ENCODE peak calls at places on chromosomes 2 and 18, in six cellular contexts. R, G, O, C, K and Z are unnamed samples.

GRCh38 chr2:5777089-5777488 is 84.9 kb downstream of the SOX11 start:
- DNase-seq in R (no peak), G (no peak), O (no peak), C (peak), K (no peak), Z (peak)

GRCh38 chr2:102439065-102439695 is 16.2 kb downstream of the IL18RAP start:
- DNase-seq in R (no peak), G (no peak), O (no peak), C (peak), K (no peak), Z (no peak)

GRCh38 chr2:206092297-206092696 is 6.3 kb upstream of the INO80D start:
- DNase-seq in R (no peak), G (no peak), O (no peak), C (peak), K (no peak), Z (no peak)

GRCh38 chr18:32315881-32316280 is 126.0 kb downstream of the MEP1B start:
- DNase-seq in R (no peak), G (no peak), O (no peak), C (no peak), K (no peak), Z (no peak)

GRCh38 chr2:64963719-64964118 is 25.5 kb upstream of the SLC1A4 start:
- DNase-seq in R (no peak), G (no peak), O (no peak), C (no peak), K (no peak), Z (no peak)

GRCh38 chr2:174846941-174847938 is 83.0 kb upstream of the CHRNA1 start:
- DNase-seq in R (no peak), G (no peak), O (no peak), C (peak), K (no peak), Z (no peak)

GRCh38 chr2:201414099-201415023 is 36.9 kb downstream of the TRAK2 start:
- DNase-seq in R (no peak), G (no peak), O (no peak), C (no peak), K (no peak), Z (no peak)

GRCh38 chr18:40883271-40883670 is 1071.8 kb upstream of the PIK3C3 start:
- DNase-seq in R (no peak), G (no peak), O (no peak), C (no peak), K (no peak), Z (no peak)

GRCh38 chr2:125086313-125087184 is 1061.5 kb downstream of the CNTNAP5 start:
- DNase-seq in R (no peak), G (no peak), O (no peak), C (no peak), K (peak), Z (no peak)

GRCh38 chr2:198052741-198053140 is 248.3 kb downstream of the PLCL1 start:
- DNase-seq in R (no peak), G (no peak), O (no peak), C (no peak), K (no peak), Z (no peak)

GRCh38 chr2:216799873-216800421 is 59.9 kb downstream of the TNP1 start:
- DNase-seq in R (no peak), G (no peak), O (peak), C (no peak), K (no peak), Z (no peak)

GRCh38 chr2:98806266-98806697 is 75.3 kb upstream of the MGAT4A start:
- DNase-seq in R (no peak), G (peak), O (peak), C (no peak), K (peak), Z (peak)

GRCh38 chr2:232415736-232416520 is 9.3 kb downstream of the ALPG start:
- DNase-seq in R (peak), G (no peak), O (peak), C (no peak), K (no peak), Z (no peak)

GRCh38 chr18:62001396-62001795 is 108.6 kb upstream of the RNF152 start:
- DNase-seq in R (no peak), G (no peak), O (no peak), C (peak), K (no peak), Z (no peak)

DNA sequence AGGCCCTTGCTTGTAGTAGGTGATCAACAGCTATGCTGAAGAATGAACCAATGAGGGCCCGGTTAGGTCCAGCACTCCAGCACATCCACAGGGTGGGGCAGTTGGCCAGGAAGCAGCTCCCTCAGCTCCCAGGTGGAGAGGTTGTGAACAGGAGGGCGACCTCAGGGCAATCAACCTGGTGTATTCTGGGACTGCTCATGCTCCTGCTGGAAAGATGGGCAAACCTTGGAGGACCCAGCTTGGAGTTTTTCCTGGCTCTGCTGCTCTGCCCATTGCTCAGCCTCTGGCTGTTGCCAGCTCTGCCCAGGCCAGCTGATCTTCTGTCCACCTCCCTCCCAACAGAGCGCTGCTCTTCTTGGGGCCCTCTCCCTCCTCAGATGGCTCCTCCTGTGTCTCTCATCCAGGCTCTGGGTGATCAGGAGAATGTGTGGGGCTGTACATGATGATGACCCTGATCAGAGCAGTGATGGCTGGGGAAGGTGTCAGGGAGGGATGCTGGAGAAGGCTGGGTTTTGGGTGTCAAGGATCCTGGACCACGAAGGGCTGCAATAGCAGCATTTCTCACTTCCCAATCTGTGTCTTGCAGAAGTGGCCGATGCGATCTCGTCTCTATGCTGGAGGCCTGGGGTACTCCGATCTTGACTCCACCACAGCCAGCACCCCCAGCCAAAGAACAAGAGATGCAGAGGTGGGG is 3.4 kb downstream of the TCF23 start:
- DNase-seq in R (no peak), G (no peak), O (no peak), C (peak), K (no peak), Z (no peak)
- H3K27ac ChIP-seq in R (no peak), G (no peak), O (no peak), C (no peak), K (no peak), Z (no peak)

GRCh38 chr18:54926593-54927297 is 32.5 kb downstream of the CCDC68 start:
- DNase-seq in R (no peak), G (no peak), O (no peak), C (no peak), K (no peak), Z (no peak)

GRCh38 chr18:54931152-54931551 is 28.1 kb downstream of the CCDC68 start:
- DNase-seq in R (no peak), G (no peak), O (no peak), C (peak), K (no peak), Z (no peak)

GRCh38 chr18:54928236-54928635 is 31.0 kb downstream of the CCDC68 start:
- DNase-seq in R (no peak), G (no peak), O (no peak), C (no peak), K (no peak), Z (no peak)

DNA sequence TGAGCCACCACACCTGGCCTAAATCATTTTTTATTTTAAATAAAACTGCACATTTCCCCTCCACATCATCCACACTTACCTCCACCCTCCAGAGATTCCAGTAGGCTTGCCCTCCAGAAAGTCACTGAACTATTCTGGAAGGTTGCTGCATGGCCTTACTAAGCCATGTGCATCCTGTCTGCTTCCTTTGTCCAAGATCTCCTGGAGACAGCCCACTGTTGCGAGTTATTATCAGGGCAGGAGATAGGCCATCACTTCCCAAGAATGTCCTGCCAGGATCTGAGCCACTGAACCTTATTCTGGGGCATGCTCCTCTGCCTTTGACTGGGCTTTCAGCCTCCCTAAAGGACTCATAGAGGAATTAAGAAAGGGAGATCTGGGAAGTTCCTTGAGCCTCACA is 26.8 kb downstream of the CCDC68 start:
- DNase-seq in R (no peak), G (no peak), O (no peak), C (no peak), K (no peak), Z (no peak)
- H3K27ac ChIP-seq in R (no peak), G (no peak), O (no peak), C (no peak), K (no peak), Z (no peak)

GRCh38 chr2:32416519-32416918 is 59.7 kb downstream of the BIRC6 start:
- DNase-seq in R (no peak), G (no peak), O (no peak), C (no peak), K (no peak), Z (no peak)
- H3K27ac ChIP-seq in R (no peak), G (no peak), O (no peak), C (no peak), K (no peak), Z (no peak)

GRCh38 chr2:43531251-43531650 is 64.6 kb downstream of the THADA start:
- DNase-seq in R (no peak), G (no peak), O (no peak), C (no peak), K (no peak), Z (no peak)

GRCh38 chr2:43525506-43525905 is 70.3 kb downstream of the THADA start:
- DNase-seq in R (no peak), G (no peak), O (no peak), C (no peak), K (no peak), Z (no peak)

GRCh38 chr2:43524180-43524965 is 71.5 kb downstream of the THADA start:
- DNase-seq in R (no peak), G (no peak), O (peak), C (no peak), K (no peak), Z (no peak)

GRCh38 chr2:43522177-43522576 is 73.7 kb downstream of the THADA start:
- DNase-seq in R (no peak), G (no peak), O (no peak), C (peak), K (no peak), Z (no peak)

GRCh38 chr2:43526994-43527393 is 68.8 kb downstream of the THADA start:
- DNase-seq in R (no peak), G (no peak), O (no peak), C (no peak), K (no peak), Z (no peak)
- H3K27ac ChIP-seq in R (peak), G (no peak), O (peak), C (no peak), K (no peak), Z (no peak)

GRCh38 chr18:48163184-48164095 is 233.0 kb upstream of the SMAD2 start:
- DNase-seq in R (no peak), G (no peak), O (no peak), C (no peak), K (no peak), Z (no peak)
- H3K27ac ChIP-seq in R (peak), G (peak), O (peak), C (no peak), K (no peak), Z (no peak)

DNA sequence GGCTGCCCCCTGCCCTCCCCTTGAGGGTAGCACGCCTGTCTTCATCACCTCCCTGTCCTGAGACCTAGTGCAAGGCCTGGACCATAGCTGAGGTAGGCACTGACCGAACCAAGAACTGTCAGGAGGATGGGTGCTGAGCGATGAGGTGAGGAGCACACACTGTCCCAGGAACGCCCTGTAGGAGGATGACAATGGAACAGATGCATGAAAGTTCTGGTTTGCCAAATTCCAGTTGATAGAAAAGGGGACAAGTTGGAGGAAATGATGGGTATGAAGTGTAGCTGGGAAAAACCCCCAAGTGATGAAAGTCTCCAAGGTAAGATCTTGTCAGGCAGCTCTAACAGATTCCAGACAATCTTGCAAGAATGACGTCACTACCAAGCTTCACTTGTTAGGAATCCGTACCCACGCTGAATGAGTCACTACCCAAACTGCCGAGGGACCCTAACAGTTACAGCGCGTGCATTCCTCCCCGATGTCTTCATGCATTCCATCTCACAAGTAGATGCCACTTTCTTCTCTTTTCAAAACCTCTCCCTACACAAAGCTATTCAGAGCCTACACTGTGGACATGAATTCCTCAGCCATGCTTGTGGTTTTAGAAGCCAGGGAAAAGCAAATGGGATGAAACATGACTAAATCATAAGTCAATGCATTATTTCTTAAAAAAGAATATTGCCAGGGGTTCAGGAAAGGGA is 27.6 kb downstream of the MRPL33 start:
- DNase-seq in R (no peak), G (no peak), O (peak), C (peak), K (peak), Z (peak)
- H3K27ac ChIP-seq in R (peak), G (no peak), O (peak), C (peak), K (no peak), Z (peak)

GRCh38 chr2:10973766-10974165 is 62.0 kb downstream of the KCNF1 start:
- DNase-seq in R (no peak), G (no peak), O (no peak), C (no peak), K (no peak), Z (no peak)

GRCh38 chr2:10972683-10973433 is 61.1 kb downstream of the KCNF1 start:
- DNase-seq in R (no peak), G (no peak), O (no peak), C (no peak), K (no peak), Z (no peak)

GRCh38 chr2:10971131-10971854 is 59.6 kb downstream of the KCNF1 start:
- DNase-seq in R (no peak), G (no peak), O (no peak), C (no peak), K (no peak), Z (no peak)

GRCh38 chr2:10970666-10971065 is 58.9 kb downstream of the KCNF1 start:
- DNase-seq in R (no peak), G (no peak), O (no peak), C (no peak), K (no peak), Z (no peak)

GRCh38 chr2:10971855-10972348 is 60.2 kb downstream of the KCNF1 start:
- DNase-seq in R (no peak), G (no peak), O (no peak), C (no peak), K (no peak), Z (no peak)
- H3K27ac ChIP-seq in R (no peak), G (no peak), O (no peak), C (no peak), K (no peak), Z (no peak)

DNA sequence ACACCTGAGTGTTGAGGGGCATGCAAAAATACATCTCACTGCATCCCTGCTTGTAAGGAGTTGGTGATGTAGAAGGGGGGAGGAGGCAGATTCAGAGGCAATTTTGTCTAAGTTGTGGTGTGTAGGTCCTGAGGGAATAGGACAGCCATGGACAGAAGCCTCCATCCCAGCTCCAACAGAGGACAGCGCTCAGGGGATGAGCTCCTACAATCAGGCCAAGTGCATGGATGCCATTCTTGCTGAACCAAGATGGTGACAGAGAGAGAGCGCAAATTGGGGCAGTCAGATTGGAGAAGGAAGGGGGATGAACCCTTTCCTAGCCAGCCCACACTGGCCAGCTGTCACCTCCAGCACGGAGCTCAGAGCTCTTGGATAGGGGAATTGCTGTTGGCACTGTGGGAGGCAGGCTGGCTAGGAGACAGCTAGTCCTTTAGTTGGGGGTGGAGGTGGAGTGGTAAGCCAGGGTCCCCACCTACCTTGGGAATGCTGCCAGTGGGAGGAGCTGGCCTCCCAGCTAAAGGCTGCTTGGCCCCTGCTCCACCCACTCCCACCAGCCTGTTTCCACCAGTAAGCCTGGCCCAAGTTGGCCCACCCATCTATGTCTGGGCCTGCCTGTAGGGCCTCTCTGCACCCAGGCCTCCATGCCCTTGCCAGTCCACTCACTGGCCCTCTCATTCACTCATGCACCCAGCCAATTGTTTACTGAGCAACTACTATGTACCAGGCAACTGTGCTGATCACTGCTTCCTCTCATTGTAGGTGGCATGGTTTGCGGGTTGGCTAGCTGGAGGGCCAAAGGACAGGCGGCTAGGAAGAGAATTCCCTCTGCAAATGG is 2.5 kb upstream of the PER2 start:
- DNase-seq in R (no peak), G (peak), O (peak), C (no peak), K (no peak), Z (no peak)
- H3K27ac ChIP-seq in R (peak), G (peak), O (peak), C (no peak), K (no peak), Z (no peak)

DNA sequence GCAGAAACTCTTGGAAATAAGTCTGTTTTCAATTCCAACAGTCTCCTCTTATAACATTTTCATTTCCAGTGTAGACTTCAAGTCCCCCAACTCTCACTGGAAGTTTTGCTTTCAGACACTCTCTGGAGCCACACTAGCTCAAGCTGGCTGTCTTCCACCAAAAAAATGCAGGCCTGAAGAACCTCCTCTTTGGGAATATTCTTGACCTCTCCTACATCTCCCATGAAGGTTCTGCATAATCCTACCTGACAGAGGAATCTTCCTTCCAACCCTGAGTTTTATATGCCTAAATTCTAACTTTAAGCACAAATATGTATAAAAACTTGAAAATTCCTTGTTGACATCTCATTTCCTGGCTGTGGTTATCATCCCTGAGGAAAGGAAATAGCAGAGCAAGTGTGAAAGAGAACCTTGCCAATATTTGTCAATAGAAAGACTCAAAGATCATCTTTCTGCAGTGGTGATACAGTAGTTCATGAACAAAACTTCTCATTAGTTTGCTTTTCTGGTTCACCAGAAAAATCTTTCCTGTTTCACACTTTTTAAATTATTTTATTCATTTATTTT is 249.0 kb downstream of the LPIN1 start:
- DNase-seq in R (no peak), G (no peak), O (no peak), C (no peak), K (no peak), Z (no peak)
- H3K27ac ChIP-seq in R (no peak), G (no peak), O (no peak), C (no peak), K (no peak), Z (no peak)